ENCODE peak calls at places on chromosome 13, in five cellular contexts. Y, Z, D, E and S are unnamed samples.

GRCh38 chr13:64993514-64994164 is 2236.5 kb downstream of the PCDH9 start:
- DNase-seq in Y (no peak), Z (no peak), D (no peak), E (no peak), S (no peak)

GRCh38 chr13:50700664-50701266 is 142.7 kb downstream of the DLEU7 start:
- DNase-seq in Y (no peak), Z (no peak), D (no peak), E (no peak), S (no peak)

GRCh38 chr13:50149932-50150331 is 134.7 kb downstream of the KCNRG start:
- DNase-seq in Y (no peak), Z (no peak), D (no peak), E (no peak), S (no peak)

GRCh38 chr13:93672996-93673395 is 446.4 kb downstream of the GPC6 start:
- DNase-seq in Y (no peak), Z (no peak), D (no peak), E (no peak), S (no peak)

GRCh38 chr13:38950987-38951386 is 39.6 kb downstream of the STOML3 start:
- DNase-seq in Y (no peak), Z (no peak), D (no peak), E (no peak), S (no peak)

GRCh38 chr13:30796132-30796832 is 60.9 kb downstream of the ALOX5AP start:
- DNase-seq in Y (no peak), Z (peak), D (no peak), E (no peak), S (peak)

GRCh38 chr13:20993661-20994440 is 67.5 kb downstream of the LATS2 start:
- DNase-seq in Y (no peak), Z (peak), D (no peak), E (no peak), S (no peak)

GRCh38 chr13:51955841-51956603 is 55.2 kb downstream of the ATP7B start:
- DNase-seq in Y (no peak), Z (no peak), D (no peak), E (no peak), S (no peak)

GRCh38 chr13:101673360-101674105 is 221.1 kb downstream of the ITGBL1 start:
- DNase-seq in Y (no peak), Z (no peak), D (no peak), E (no peak), S (no peak)

GRCh38 chr13:40786568-40786996 is 2.8 kb upstream of the SLC25A15 start:
- DNase-seq in Y (no peak), Z (peak), D (no peak), E (no peak), S (no peak)

GRCh38 chr13:37944476-37945442 is 75.2 kb upstream of the TRPC4 start:
- DNase-seq in Y (no peak), Z (peak), D (no peak), E (no peak), S (no peak)

GRCh38 chr13:91868351-91868750 is 469.9 kb downstream of the GPC5 start:
- DNase-seq in Y (no peak), Z (no peak), D (no peak), E (no peak), S (no peak)

GRCh38 chr13:30844548-30845296 is 61.3 kb upstream of the MEDAG start:
- DNase-seq in Y (no peak), Z (no peak), D (no peak), E (no peak), S (no peak)

GRCh38 chr13:53020764-53021332 is 7.8 kb upstream of the OLFM4 start:
- DNase-seq in Y (no peak), Z (no peak), D (no peak), E (no peak), S (no peak)

GRCh38 chr13:94112227-94112626 is 367.3 kb downstream of the DCT start:
- DNase-seq in Y (no peak), Z (peak), D (no peak), E (no peak), S (no peak)

GRCh38 chr13:111981446-111982165 is 85.3 kb upstream of the SOX1 start:
- DNase-seq in Y (no peak), Z (no peak), D (no peak), E (no peak), S (no peak)

GRCh38 chr13:61252213-61252612 is 163.4 kb downstream of the PCDH20 start:
- DNase-seq in Y (no peak), Z (no peak), D (no peak), E (no peak), S (no peak)

GRCh38 chr13:37211542-37211941 is 106.1 kb upstream of the CSNK1A1L start:
- DNase-seq in Y (no peak), Z (no peak), D (no peak), E (no peak), S (no peak)

GRCh38 chr13:57629821-57630235 is 1.7 kb upstream of the PCDH17 start:
- DNase-seq in Y (peak), Z (peak), D (peak), E (no peak), S (peak)
- TF ChIP-seq POLR2A in Y (peak), Z (peak), D (peak), E (no peak), S (peak)

DNA sequence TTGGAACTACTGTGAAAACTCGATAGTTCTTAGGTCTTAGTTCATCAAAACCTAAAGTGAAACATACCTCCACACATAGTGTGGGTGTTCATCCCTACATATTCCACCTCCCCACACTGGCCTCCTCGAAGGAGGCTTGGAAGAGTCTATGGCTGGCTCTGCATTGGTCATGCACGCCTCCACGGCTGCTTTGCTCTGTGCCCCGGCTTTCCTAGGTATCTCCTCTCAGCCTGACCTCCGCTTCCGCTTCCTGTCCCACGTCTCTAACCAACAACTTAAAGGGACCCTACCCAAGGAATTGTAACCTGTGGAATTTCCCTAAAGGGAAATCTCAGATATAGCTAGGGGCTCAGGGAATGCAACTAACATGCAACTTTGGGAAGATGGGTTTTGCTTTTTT is 79.7 kb upstream of the MBNL2 start:
- DNase-seq in Y (no peak), Z (no peak), D (no peak), E (peak), S (no peak)
- H3K4me3 ChIP-seq in Y (no peak), Z (peak), D (peak), E (peak), S (peak)

GRCh38 chr13:100095498-100095897 is 6.6 kb downstream of the PCCA start:
- DNase-seq in Y (no peak), Z (no peak), D (no peak), E (no peak), S (no peak)

GRCh38 chr13:100088282-100088647 is 628 bp upstream of the PCCA start:
- DNase-seq in Y (no peak), Z (no peak), D (no peak), E (no peak), S (no peak)

GRCh38 chr13:100090861-100091260 is 2.0 kb downstream of the PCCA start:
- DNase-seq in Y (no peak), Z (no peak), D (no peak), E (no peak), S (no peak)

GRCh38 chr13:100088648-100089601 is at the start of gene PCCA:
- DNase-seq in Y (peak), Z (peak), D (peak), E (peak), S (peak)

GRCh38 chr13:100089633-100090032 is 740 bp downstream of the PCCA start:
- DNase-seq in Y (no peak), Z (peak), D (no peak), E (no peak), S (no peak)
- H3K27ac ChIP-seq in Y (peak), Z (peak), D (peak), E (peak), S (peak)

DNA sequence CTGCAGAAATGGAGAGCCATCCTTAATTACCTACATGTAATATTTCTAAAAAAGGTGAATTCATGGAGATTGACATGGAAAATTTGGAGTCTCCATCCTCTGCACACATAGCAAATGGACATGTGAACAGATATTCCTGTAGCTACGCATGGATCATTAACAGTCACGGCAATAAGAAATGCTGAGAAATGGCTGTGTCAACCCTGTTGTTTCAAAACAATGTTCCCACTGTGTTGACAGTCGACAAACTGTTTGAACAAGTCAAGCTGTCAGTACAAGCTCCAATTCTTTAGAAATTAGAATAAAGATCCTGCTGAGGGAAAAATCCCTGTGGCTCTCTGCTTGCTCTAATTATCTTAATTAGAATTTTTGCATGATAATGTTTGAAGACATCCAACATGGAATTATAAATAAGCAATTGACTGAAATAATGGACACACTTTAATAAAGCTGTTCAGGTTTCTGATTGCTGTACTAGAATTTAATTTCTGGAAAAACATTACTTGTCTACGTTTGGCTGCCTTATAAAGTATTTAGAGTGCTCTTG is 37.9 kb upstream of the CPB2 start:
- DNase-seq in Y (no peak), Z (no peak), D (no peak), E (no peak), S (no peak)
- TF ChIP-seq POLR2A in Y (no peak), Z (no peak), D (no peak), E (no peak), S (no peak)

GRCh38 chr13:67763984-67764383 is 533.8 kb upstream of the PCDH9 start:
- DNase-seq in Y (no peak), Z (no peak), D (no peak), E (no peak), S (no peak)

GRCh38 chr13:67772807-67773453 is 542.8 kb upstream of the PCDH9 start:
- DNase-seq in Y (peak), Z (no peak), D (no peak), E (no peak), S (no peak)

GRCh38 chr13:67771106-67771505 is 541.0 kb upstream of the PCDH9 start:
- DNase-seq in Y (no peak), Z (no peak), D (no peak), E (no peak), S (no peak)

GRCh38 chr13:67769987-67770341 is 539.8 kb upstream of the PCDH9 start:
- DNase-seq in Y (no peak), Z (no peak), D (no peak), E (no peak), S (no peak)

DNA sequence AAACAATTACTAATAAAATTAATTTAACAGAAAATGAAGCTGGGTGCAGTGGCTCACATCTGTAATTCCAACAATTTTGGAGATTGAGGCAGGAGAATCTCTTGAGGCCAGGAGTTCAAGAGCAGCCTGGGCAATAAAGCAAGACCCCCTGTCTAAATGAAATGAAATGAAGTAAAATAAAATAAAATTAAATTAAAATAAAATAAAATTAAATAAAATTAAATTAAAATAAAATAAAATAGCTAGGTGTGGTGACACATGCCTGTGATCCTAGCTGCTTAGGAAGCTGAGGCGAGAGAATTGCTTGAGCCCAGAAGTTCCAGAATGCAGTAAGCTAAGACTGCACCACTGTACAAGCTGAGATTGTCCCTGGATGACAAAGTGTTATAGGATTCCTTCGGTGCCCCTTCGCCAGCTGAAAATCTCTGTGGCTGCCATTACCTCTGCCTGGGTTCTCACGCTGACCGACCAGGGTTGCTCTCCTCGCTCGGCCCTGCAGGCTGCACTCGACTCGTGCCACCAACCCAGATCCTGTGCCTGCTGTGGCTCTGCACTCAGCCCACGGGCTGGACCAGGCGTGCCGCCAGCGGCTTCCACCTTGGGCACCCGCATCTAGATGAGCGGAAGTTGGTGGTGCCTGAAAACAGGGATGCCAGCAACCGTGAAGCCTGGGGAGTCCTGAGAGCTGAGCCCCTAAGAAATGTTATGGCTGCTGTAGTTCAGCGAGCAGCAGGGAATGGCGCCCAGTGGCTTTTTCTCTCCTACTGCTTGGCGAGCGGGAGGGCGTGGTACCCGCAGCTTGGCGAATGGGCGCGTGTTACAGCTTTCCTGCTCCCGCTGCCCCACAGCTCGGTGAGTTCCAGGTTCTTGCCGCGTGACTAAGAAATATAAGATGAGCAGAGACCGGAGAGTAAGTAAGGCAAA is 539.2 kb upstream of the PCDH9 start:
- DNase-seq in Y (no peak), Z (no peak), D (no peak), E (no peak), S (no peak)
- H3K4me3 ChIP-seq in Y (no peak), Z (no peak), D (no peak), E (no peak), S (no peak)

DNA sequence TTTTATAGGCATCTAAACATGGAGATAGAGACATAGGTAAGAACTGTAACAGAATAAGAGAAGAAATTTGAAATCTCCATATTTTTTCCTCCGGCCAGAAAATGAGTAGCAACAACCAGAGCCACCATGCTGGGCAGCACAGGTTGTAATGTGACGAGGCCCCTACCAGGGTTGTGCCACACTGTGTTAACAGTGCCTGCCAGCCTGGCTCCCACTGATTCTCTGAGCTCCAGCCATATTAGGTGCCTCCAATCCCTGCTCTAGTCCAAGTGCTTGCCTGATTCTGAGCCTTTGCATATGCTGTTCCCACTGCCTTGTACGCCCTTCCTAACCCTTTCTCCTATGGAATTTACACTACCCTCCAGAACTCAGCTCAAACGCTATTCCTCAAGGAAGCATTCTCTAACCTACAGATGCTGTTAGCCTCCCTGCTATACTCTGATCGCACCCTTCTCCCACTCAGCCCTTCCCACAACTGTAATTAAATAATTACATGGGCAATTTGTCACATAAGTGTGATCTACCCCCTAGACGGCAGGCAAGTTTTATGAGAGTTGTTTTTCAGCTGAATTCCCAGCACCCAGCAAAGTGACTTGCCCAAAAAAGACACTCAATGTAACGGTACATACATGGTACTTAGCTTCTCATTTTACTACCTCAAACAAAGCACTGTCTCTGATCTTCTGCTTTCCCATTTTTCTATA is 37.6 kb upstream of the STARD13 start:
- DNase-seq in Y (no peak), Z (no peak), D (no peak), E (no peak), S (no peak)
- H3K27ac ChIP-seq in Y (no peak), Z (peak), D (peak), E (no peak), S (peak)

GRCh38 chr13:78714717-78715116 is 55.8 kb upstream of the OBI1 start:
- DNase-seq in Y (no peak), Z (no peak), D (no peak), E (no peak), S (no peak)

GRCh38 chr13:78712866-78713265 is 53.9 kb upstream of the OBI1 start:
- DNase-seq in Y (no peak), Z (no peak), D (no peak), E (no peak), S (no peak)

DNA sequence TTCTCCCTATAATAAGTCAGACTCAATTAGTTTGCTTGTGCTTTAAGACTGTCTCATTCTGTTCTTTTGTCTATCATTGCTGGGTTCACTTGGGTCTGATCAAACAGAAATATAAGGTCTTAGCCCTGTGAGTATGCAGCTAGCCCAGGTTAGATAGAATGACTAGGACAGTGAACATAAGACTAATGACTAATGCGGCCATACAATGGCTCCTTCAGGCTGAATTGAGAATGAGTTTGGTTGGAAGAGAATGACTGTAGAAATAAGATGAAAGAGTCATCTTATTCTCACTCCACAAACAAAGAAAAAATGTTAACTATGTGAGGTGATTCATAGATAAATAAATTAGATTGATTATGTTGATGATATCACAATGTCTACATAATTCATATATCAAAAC is 50.1 kb upstream of the OBI1 start:
- DNase-seq in Y (no peak), Z (no peak), D (no peak), E (no peak), S (no peak)
- TF ChIP-seq POLR2A in Y (no peak), Z (no peak), D (no peak), E (no peak), S (no peak)

DNA sequence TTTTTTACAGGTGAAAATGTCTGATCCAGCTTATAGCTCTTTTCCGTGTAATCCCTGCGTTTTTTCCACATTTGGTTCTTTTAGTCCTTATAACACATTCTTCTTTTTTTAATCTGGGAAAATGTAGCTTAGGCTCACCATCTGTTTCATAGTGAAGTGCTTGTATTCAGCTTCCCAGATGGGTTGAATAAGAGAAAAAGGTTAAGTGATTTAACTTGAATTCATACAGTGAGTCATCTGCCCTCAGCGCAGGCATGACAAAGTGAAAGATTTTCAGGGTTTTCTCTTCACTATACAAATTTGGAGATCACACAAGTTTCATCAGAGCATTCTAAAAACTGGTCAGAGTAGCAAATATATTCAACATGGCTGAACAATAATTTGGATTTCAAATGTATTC is 224.8 kb downstream of the SPRY2 start:
- DNase-seq in Y (no peak), Z (peak), D (no peak), E (no peak), S (no peak)
- H3K4me3 ChIP-seq in Y (no peak), Z (no peak), D (no peak), E (no peak), S (no peak)

GRCh38 chr13:110107568-110108347 is 199.2 kb downstream of the COL4A1 start:
- DNase-seq in Y (no peak), Z (no peak), D (no peak), E (no peak), S (no peak)

GRCh38 chr13:110108348-110109139 is 198.4 kb downstream of the COL4A1 start:
- DNase-seq in Y (no peak), Z (peak), D (no peak), E (peak), S (peak)

GRCh38 chr13:110110783-110111182 is 196.2 kb downstream of the COL4A1 start:
- DNase-seq in Y (no peak), Z (no peak), D (no peak), E (no peak), S (no peak)

GRCh38 chr13:110109910-110110309 is 197.0 kb downstream of the COL4A1 start:
- DNase-seq in Y (no peak), Z (peak), D (no peak), E (no peak), S (peak)

GRCh38 chr13:110109140-110109783 is 197.7 kb downstream of the COL4A1 start:
- DNase-seq in Y (no peak), Z (no peak), D (no peak), E (no peak), S (no peak)
- H3K27ac ChIP-seq in Y (no peak), Z (no peak), D (no peak), E (no peak), S (peak)